ENCODE peak calls at places on chromosomes 11 and 22, in four cellular contexts. One of them, this sample, is unnamed.

GRCh38 chr11:123740787-123741158 is 687 bp downstream of the ZNF202 start:
- DNase-seq in lower lobe of right lung: no peak
- DNase-seq in AG08395: no peak
- DNase-seq in T-helper 2 cell: no peak
- DNase-seq in this sample: no peak

GRCh38 chr11:74417379-74417804 is 19.2 kb upstream of the PGM2L1 start:
- DNase-seq in lower lobe of right lung: no peak
- DNase-seq in AG08395: peak
- DNase-seq in T-helper 2 cell: no peak
- DNase-seq in this sample: no peak

GRCh38 chr11:133906241-133906640 is 50.5 kb downstream of the IGSF9B start:
- DNase-seq in lower lobe of right lung: peak
- DNase-seq in AG08395: no peak
- DNase-seq in T-helper 2 cell: no peak
- DNase-seq in this sample: no peak

GRCh38 chr11:125745979-125746378 is at the start of gene PATE1:
- DNase-seq in lower lobe of right lung: no peak
- DNase-seq in AG08395: no peak
- DNase-seq in T-helper 2 cell: no peak
- DNase-seq in this sample: no peak

GRCh38 chr11:70859180-70859579 is 393.2 kb downstream of the SHANK2 start:
- DNase-seq in lower lobe of right lung: no peak
- DNase-seq in AG08395: no peak
- DNase-seq in T-helper 2 cell: no peak
- DNase-seq in this sample: no peak

GRCh38 chr11:15793032-15793996 is 563.0 kb downstream of the SOX6 start:
- DNase-seq in lower lobe of right lung: no peak
- DNase-seq in AG08395: peak
- DNase-seq in T-helper 2 cell: no peak
- DNase-seq in this sample: no peak

GRCh38 chr22:50260801-50261614 is 475 bp downstream of the MAPK12 start:
- DNase-seq in lower lobe of right lung: peak
- DNase-seq in AG08395: peak
- DNase-seq in T-helper 2 cell: no peak
- DNase-seq in this sample: no peak

GRCh38 chr11:29093416-29093815 is 923.4 kb downstream of the KCNA4 start:
- DNase-seq in lower lobe of right lung: no peak
- DNase-seq in AG08395: peak
- DNase-seq in T-helper 2 cell: no peak
- DNase-seq in this sample: peak

GRCh38 chr22:22201185-22201924 is 43.2 kb upstream of the VPREB1 start:
- DNase-seq in lower lobe of right lung: peak
- DNase-seq in AG08395: peak
- DNase-seq in T-helper 2 cell: no peak
- DNase-seq in this sample: no peak

GRCh38 chr11:12540075-12540685 is 134.0 kb upstream of the TEAD1 start:
- DNase-seq in lower lobe of right lung: no peak
- DNase-seq in AG08395: no peak
- DNase-seq in T-helper 2 cell: no peak
- DNase-seq in this sample: no peak